ENCODE peak calls at places on chromosomes 4 and X, in seven cellular contexts. N is tibial nerve, Y is vagina, D is H1, Q is GM12878, K is uterus, W is IMR-90. Z is an unnamed sample.

GRCh38 chrX:9337056-9337455 is 127.8 kb upstream of the TBL1X start:
- DNase-seq in K (peak; percentile 48), D (no peak), N (no peak), W (peak; percentile 79), Y (no peak), Q (no peak), Z (no peak)

GRCh38 chrX:3094261-3094660 is 53.0 kb downstream of the ARSF start:
- DNase-seq in Q (no peak), N (no peak), D (no peak), Y (no peak), W (no peak), K (no peak), Z (no peak)

GRCh38 chr4:48899950-48900349 is 6.6 kb downstream of the OCIAD2 start:
- DNase-seq in N (no peak), Q (no peak), D (no peak), Y (no peak), W (peak; percentile 19), K (no peak), Z (no peak)

GRCh38 chr4:48858130-48858529 is 27.2 kb downstream of the OCIAD1 start:
- DNase-seq in D (no peak), N (no peak), K (no peak), W (no peak), Y (no peak), Q (no peak), Z (no peak)

GRCh38 chr4:102302762-102303161 is 42.5 kb downstream of the SLC39A8 start:
- DNase-seq in Q (no peak), N (no peak), K (no peak), Y (no peak), W (no peak), D (no peak), Z (no peak)

GRCh38 chrX:20515841-20516461 is 249.2 kb upstream of the RPS6KA3 start:
- DNase-seq in N (no peak), K (no peak), D (no peak), W (peak; percentile 90), Q (peak; percentile 53), Y (no peak), Z (no peak)

GRCh38 chr4:3302786-3303444 is 10.1 kb downstream of the RGS12 start:
- DNase-seq in Y (no peak), N (no peak), W (no peak), Q (no peak), K (no peak), D (no peak), Z (peak; percentile 43)

GRCh38 chr4:159069922-159070321 is 33.0 kb upstream of the RAPGEF2 start:
- DNase-seq in Q (no peak), N (no peak), W (peak; percentile 58), Y (no peak), K (no peak), D (no peak), Z (no peak)

GRCh38 chr4:132332932-132333722 is 816.0 kb upstream of the PCDH10 start:
- DNase-seq in N (no peak), W (no peak), D (no peak), Y (no peak), Q (no peak), K (no peak), Z (no peak)

GRCh38 chr4:33270403-33270802 is 2550.2 kb downstream of the PCDH7 start:
- DNase-seq in W (no peak), D (no peak), K (no peak), N (no peak), Q (no peak), Y (no peak), Z (no peak)

GRCh38 chr4:120830204-120830603 is 92.3 kb downstream of the PRDM5 start:
- DNase-seq in K (no peak), Q (no peak), N (no peak), Y (no peak), W (peak; percentile 21), D (no peak), Z (no peak)

GRCh38 chrX:154548028-154548316 is 552 bp downstream of the IKBKG start:
- DNase-seq in Y (no peak), W (peak; percentile 26), K (no peak), Q (no peak), N (no peak), D (no peak), Z (no peak)

GRCh38 chrX:40871385-40872082 is 136.2 kb upstream of the MED14 start:
- DNase-seq in Q (peak; percentile 87), D (no peak), Y (no peak), N (no peak), W (peak; percentile 37), K (no peak), Z (no peak)

GRCh38 chr4:140628016-140628415 is 59.3 kb upstream of the UCP1 start:
- DNase-seq in W (no peak), Q (no peak), Y (no peak), K (no peak), N (no peak), D (no peak), Z (no peak)

GRCh38 chrX:132467029-132467428 is 21.8 kb downstream of the MBNL3 start:
- DNase-seq in D (no peak), Q (no peak), W (peak; percentile 25), K (no peak), N (no peak), Y (no peak), Z (no peak)

GRCh38 chrX:132216806-132217202 is 2.4 kb downstream of the RAP2C start:
- DNase-seq in K (no peak), W (peak; percentile 43), Q (no peak), D (no peak), Y (no peak), N (no peak), Z (no peak)

GRCh38 chr4:78645853-78646757 is 94.5 kb downstream of the ANXA3 start:
- DNase-seq in D (no peak), K (peak; percentile 85), W (peak; percentile 96), N (peak; percentile 62), Y (peak; percentile 97), Q (no peak), Z (no peak)

GRCh38 chrX:46884799-46885198 is 27.4 kb upstream of the JADE3 start:
- DNase-seq in Y (no peak), N (no peak), D (no peak), W (no peak), Q (no peak), K (no peak), Z (no peak)

GRCh38 chr4:168637872-168638756 is 141.3 kb downstream of the PALLD start:
- DNase-seq in W (peak; percentile 78), N (no peak), K (no peak), Y (no peak), D (no peak), Q (no peak), Z (no peak)

GRCh38 chr4:125368684-125369083 is 53.9 kb downstream of the FAT4 start:
- DNase-seq in D (no peak), N (no peak), Y (no peak), K (no peak), W (peak; percentile 84), Q (no peak), Z (no peak)

GRCh38 chr4:156672924-156673323 is 298.7 kb downstream of the PDGFC start:
- DNase-seq in Y (no peak), K (no peak), Q (no peak), W (no peak), D (no peak), N (no peak), Z (no peak)

GRCh38 chr4:88188738-88189417 is 30.4 kb upstream of the ABCG2 start:
- DNase-seq in K (no peak), W (no peak), D (no peak), N (no peak), Q (no peak), Y (no peak), Z (no peak)

GRCh38 chr4:150886597-150886996 is 128.5 kb downstream of the LRBA start:
- DNase-seq in N (no peak), K (no peak), Y (no peak), Q (no peak), W (peak; percentile 23), D (no peak), Z (no peak)

DNA sequence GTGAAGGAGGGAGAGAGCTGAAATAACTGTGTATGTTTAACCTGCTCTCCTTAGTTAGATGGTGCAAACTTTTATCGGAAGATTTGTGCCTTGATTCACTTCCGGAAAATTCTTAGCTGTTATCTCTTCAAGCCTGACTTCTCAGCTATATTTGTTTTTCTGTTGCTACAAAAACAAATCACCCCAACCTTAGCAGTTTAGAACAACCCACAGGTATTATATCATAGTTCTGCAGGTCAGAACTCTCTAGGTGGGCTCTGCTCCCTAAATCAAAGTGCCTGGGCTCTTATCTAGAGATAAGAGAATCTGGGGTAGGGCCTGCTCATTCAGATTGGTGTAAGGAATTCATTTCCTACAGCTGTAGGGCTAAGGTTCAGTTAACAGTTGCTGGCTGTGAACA is 15.1 kb upstream of the CEP135 start:
- DNase-seq in Y (no peak), Q (no peak), N (no peak), D (no peak), W (no peak), K (no peak), Z (no peak)
- TF ChIP-seq POLR2A in Y (no peak), Q (no peak), N (no peak), D (no peak), W (no peak), K (no peak), Z (no peak)

GRCh38 chr4:8534129-8534528 is 46.1 kb upstream of the GPR78 start:
- DNase-seq in D (peak; percentile 77), W (peak; percentile 66), K (no peak), N (no peak), Q (peak; percentile 89), Y (no peak), Z (no peak)
- H3K27ac ChIP-seq in D (peak overlapping the region; percentile 98), W (peak overlapping the region; percentile 86), K (peak overlapping the region; percentile 48), N (no peak overlapping the region), Q (peak overlapping the region; percentile 89), Y (peak overlapping the region; percentile 3), Z (peak overlapping the region; percentile 27)

GRCh38 chr4:1583051-1583785 is 100.9 kb downstream of the FAM53A start:
- DNase-seq in Y (no peak), K (no peak), D (no peak), W (no peak), Q (no peak), N (no peak), Z (no peak)

GRCh38 chr4:1584498-1584897 is 99.6 kb downstream of the FAM53A start:
- DNase-seq in K (no peak), Y (no peak), Q (no peak), W (no peak), D (no peak), N (no peak), Z (no peak)

GRCh38 chr4:1583859-1584258 is 100.3 kb downstream of the FAM53A start:
- DNase-seq in W (no peak), Y (no peak), D (no peak), K (no peak), Q (no peak), N (no peak), Z (no peak)

GRCh38 chr4:1579834-1580686 is 104.1 kb downstream of the FAM53A start:
- DNase-seq in Q (no peak), K (no peak), D (no peak), Y (peak; percentile 92), N (peak; percentile 83), W (no peak), Z (peak; percentile 96)

DNA sequence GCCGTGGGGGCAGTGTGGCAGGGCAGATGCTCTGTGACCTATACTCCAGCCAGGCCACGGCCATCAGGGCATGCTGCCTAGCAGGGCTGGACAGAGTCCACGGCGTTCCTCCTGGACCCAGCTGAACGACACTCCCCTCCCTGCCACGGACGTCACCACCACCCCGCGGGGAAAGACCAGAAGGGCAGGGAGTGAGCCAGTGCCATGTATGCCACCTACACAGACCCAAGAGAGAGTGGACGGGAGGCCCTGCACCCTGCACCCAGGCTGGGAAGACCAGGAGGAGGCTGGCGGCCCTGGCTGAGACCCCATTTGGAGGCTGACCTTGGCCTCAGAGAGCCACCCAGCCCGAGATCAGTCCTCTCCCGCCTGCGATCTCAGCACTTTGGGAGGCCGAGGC is 101.9 kb downstream of the FAM53A start:
- DNase-seq in N (no peak), K (no peak), D (no peak), Y (no peak), Q (no peak), W (no peak), Z (peak; percentile 54)
- TF ChIP-seq CTCF in N (no peak), K (no peak), D (no peak), Y (no peak), Q (no peak), W (no peak), Z (no peak)

GRCh38 chrX:103356023-103356798 is at the start of gene TCEAL9:
- DNase-seq in N (peak; percentile 20), Q (no peak), K (peak; percentile 84), Y (no peak), W (peak; percentile 83), D (no peak), Z (peak; percentile 64)
- TF ChIP-seq POLR2A in N (peak; percentile 88), Q (no peak), K (peak; percentile 89), Y (no peak), W (peak; percentile 92), D (peak; percentile 53), Z (no peak)

Z was measured in Peyer's patch.